ENCODE peak calls at places on chromosomes 7 and 10, in five cellular contexts. I is GM12891, N is SK-N-SH, A is K562, G is HepG2. C is an unnamed sample.

GRCh38 chr7:78437118-78437517 is 638.5 kb downstream of the PHTF2 start:
- DNase-seq in G (peak), A (no peak), N (no peak), I (no peak), C (no peak)

GRCh38 chr10:118738422-118738821 is 16.3 kb downstream of the CACUL1 start:
- DNase-seq in G (no peak), A (no peak), I (no peak), N (no peak), C (no peak)

GRCh38 chr7:45704683-45705016 is 130.5 kb downstream of the ADCY1 start:
- DNase-seq in G (no peak), I (no peak), A (no peak), N (no peak), C (no peak)

GRCh38 chr7:81173766-81174281 is 255.0 kb upstream of the SEMA3C start:
- DNase-seq in A (no peak), G (no peak), I (no peak), N (no peak), C (no peak)

GRCh38 chr7:116955801-116956514 is 2.7 kb downstream of the ST7 start:
- DNase-seq in A (no peak), N (no peak), G (no peak), I (no peak), C (no peak)

GRCh38 chr10:72719941-72720592 is 28.1 kb downstream of the MCU start:
- DNase-seq in I (no peak), G (no peak), A (no peak), N (no peak), C (no peak)

GRCh38 chr7:107644704-107645083 is 15.9 kb upstream of the SLC26A4 start:
- DNase-seq in N (no peak), A (no peak), G (no peak), I (no peak), C (no peak)

GRCh38 chr7:155881471-155882350 is 69.4 kb upstream of the SHH start:
- DNase-seq in G (no peak), I (no peak), A (no peak), N (no peak), C (no peak)

GRCh38 chr7:88280801-88281200 is 25.9 kb downstream of the STEAP4 start:
- DNase-seq in I (no peak), A (no peak), G (no peak), N (no peak), C (no peak)

GRCh38 chr7:87218941-87219544 is 489 bp downstream of the TMEM243 start:
- DNase-seq in G (peak), I (peak), N (peak), A (peak), C (no peak)

GRCh38 chr7:15015545-15016314 is 113.2 kb upstream of the DGKB start:
- DNase-seq in A (peak), N (peak), I (peak), G (peak), C (no peak)

GRCh38 chr10:79471776-79472175 is 26.4 kb upstream of the ZCCHC24 start:
- DNase-seq in I (no peak), G (no peak), N (no peak), A (no peak), C (no peak)

GRCh38 chr7:121099572-121099971 is 111.1 kb downstream of the CPED1 start:
- DNase-seq in A (no peak), I (no peak), G (no peak), N (no peak), C (no peak)

GRCh38 chr10:6891924-6892323 is 311.8 kb upstream of the PRKCQ start:
- DNase-seq in N (no peak), G (no peak), A (no peak), I (no peak), C (no peak)

GRCh38 chr10:78255796-78256638 is 222.4 kb downstream of the RPS24 start:
- DNase-seq in G (peak), A (peak), N (no peak), I (no peak), C (no peak)

GRCh38 chr7:78017621-78018100 is 219.1 kb downstream of the PHTF2 start:
- DNase-seq in N (no peak), G (no peak), A (no peak), I (no peak), C (no peak)

GRCh38 chr7:68321076-68321639 is 1277.1 kb upstream of the AUTS2 start:
- DNase-seq in G (no peak), N (peak), A (no peak), I (no peak), C (no peak)

GRCh38 chr7:15921576-15921975 is 235.1 kb upstream of the MEOX2 start:
- DNase-seq in G (no peak), I (no peak), A (no peak), N (no peak), C (no peak)

GRCh38 chr10:28925154-28925663 is 247.9 kb downstream of the BAMBI start:
- DNase-seq in G (no peak), N (no peak), I (no peak), A (no peak), C (no peak)

GRCh38 chr7:44222074-44222473 is 21.3 kb downstream of the YKT6 start:
- DNase-seq in G (no peak), N (no peak), A (no peak), I (no peak), C (no peak)

GRCh38 chr10:103958996-103959395 is 7.9 kb upstream of the SLK start:
- DNase-seq in A (no peak), N (no peak), I (no peak), G (no peak), C (no peak)

GRCh38 chr10:116612107-116612506 is 8.6 kb upstream of the PNLIPRP2 start:
- DNase-seq in N (no peak), G (no peak), A (no peak), I (no peak), C (no peak)

GRCh38 chr7:85464042-85464651 is 277.3 kb upstream of the SEMA3D start:
- DNase-seq in G (no peak), A (no peak), I (no peak), N (no peak), C (no peak)

GRCh38 chr10:133262696-133263095 is 14.0 kb downstream of the ADAM8 start:
- DNase-seq in A (no peak), G (no peak), N (no peak), I (no peak), C (no peak)

GRCh38 chr7:101705327-101705726 is 76.2 kb upstream of the MYL10 start:
- DNase-seq in G (no peak), A (no peak), N (no peak), I (no peak), C (no peak)

GRCh38 chr10:109904397-109904796 is 18.9 kb downstream of the XPNPEP1 start:
- DNase-seq in G (no peak), A (no peak), N (no peak), I (no peak), C (no peak)

GRCh38 chr7:20795361-20795760 is 8.7 kb upstream of the SP8 start:
- DNase-seq in G (no peak), A (no peak), I (no peak), N (no peak), C (no peak)

GRCh38 chr10:33547976-33548375 is 213.5 kb upstream of the NRP1 start:
- DNase-seq in N (no peak), A (no peak), I (no peak), G (no peak), C (no peak)

GRCh38 chr10:132974249-132974796 is 32.0 kb upstream of the CFAP46 start:
- DNase-seq in I (no peak), A (no peak), N (peak), G (no peak), C (no peak)

GRCh38 chr7:28626629-28627262 is 214.4 kb downstream of the CREB5 start:
- DNase-seq in I (peak), A (peak), N (peak), G (peak), C (no peak)

GRCh38 chr7:15607541-15608210 is 45.9 kb upstream of the AGMO start:
- DNase-seq in A (no peak), N (no peak), I (no peak), G (no peak), C (no peak)

GRCh38 chr7:81583882-81584533 is 185.8 kb downstream of the HGF start:
- DNase-seq in N (no peak), I (no peak), G (no peak), A (no peak), C (no peak)

GRCh38 chr7:77933394-77933793 is 134.8 kb downstream of the PHTF2 start:
- DNase-seq in G (no peak), N (no peak), I (no peak), A (peak), C (no peak)

GRCh38 chr10:132382231-132382922 is 14.6 kb upstream of the PWWP2B start:
- DNase-seq in I (no peak), N (no peak), A (no peak), G (no peak), C (no peak)

GRCh38 chr7:2518737-2519118 is 846 bp upstream of the LFNG start:
- DNase-seq in I (no peak), G (no peak), A (peak), N (no peak), C (no peak)

GRCh38 chr7:2519119-2519930 is at the start of gene LFNG:
- DNase-seq in N (peak), A (peak), G (peak), I (peak), C (peak)

GRCh38 chr7:2520808-2521146 is 1.2 kb downstream of the LFNG start:
- DNase-seq in G (no peak), A (no peak), I (no peak), N (no peak), C (no peak)

GRCh38 chr7:2521341-2521745 is 1.8 kb downstream of the LFNG start:
- DNase-seq in A (no peak), G (no peak), N (no peak), I (no peak), C (no peak)

GRCh38 chr7:2520131-2520807 is 695 bp downstream of the LFNG start:
- DNase-seq in N (peak), A (peak), I (no peak), G (no peak), C (no peak)
- TF ChIP-seq TAF1 in N (no peak), A (no peak), I (no peak), G (no peak), C (no peak)

GRCh38 chr10:80519936-80520650 is 17.6 kb upstream of the SH2D4B start:
- DNase-seq in G (no peak), I (no peak), A (no peak), N (no peak), C (no peak)

GRCh38 chr10:80517416-80518142 is 20.1 kb upstream of the SH2D4B start:
- DNase-seq in I (no peak), G (no peak), N (no peak), A (no peak), C (no peak)

GRCh38 chr10:80516506-80517075 is 21.1 kb upstream of the SH2D4B start:
- DNase-seq in G (no peak), N (no peak), A (no peak), I (no peak), C (no peak)

GRCh38 chr10:80518807-80519360 is 18.8 kb upstream of the SH2D4B start:
- DNase-seq in N (no peak), I (no peak), G (no peak), A (no peak), C (no peak)

GRCh38 chr10:80518143-80518806 is 19.4 kb upstream of the SH2D4B start:
- DNase-seq in A (no peak), N (no peak), I (no peak), G (no peak), C (no peak)
- TF ChIP-seq POLR2AphosphoS5 in A (no peak), N (no peak), I (no peak), G (no peak), C (no peak)

GRCh38 chr10:86899128-86899527 is 58.3 kb downstream of the MMRN2 start:
- DNase-seq in G (no peak), A (no peak), I (no peak), N (peak), C (no peak)

GRCh38 chr10:86905429-86905828 is 52.0 kb downstream of the MMRN2 start:
- DNase-seq in A (no peak), G (no peak), N (no peak), I (no peak), C (no peak)

GRCh38 chr10:86904600-86904999 is 52.8 kb downstream of the MMRN2 start:
- DNase-seq in A (no peak), N (no peak), I (no peak), G (no peak), C (no peak)

GRCh38 chr10:86899670-86900276 is 57.6 kb downstream of the MMRN2 start:
- DNase-seq in G (peak), N (peak), I (no peak), A (peak), C (no peak)

GRCh38 chr10:86900955-86901354 is 56.5 kb downstream of the MMRN2 start:
- DNase-seq in N (no peak), I (no peak), G (no peak), A (no peak), C (no peak)
- TF ChIP-seq TAF1 in N (no peak), I (no peak), G (no peak), A (no peak), C (no peak)

GRCh38 chr7:33933611-33934281 is 28.4 kb downstream of the BMPER start:
- DNase-seq in N (peak), G (no peak), A (no peak), I (no peak), C (no peak)
- TF ChIP-seq POLR2AphosphoS5 in N (peak), G (no peak), A (no peak), I (no peak), C (no peak)

GRCh38 chr10:102776779-102777417 is 33.1 kb downstream of the WBP1L start:
- DNase-seq in A (peak), G (peak), I (no peak), N (peak), C (no peak)

GRCh38 chr10:102773986-102774385 is 30.2 kb downstream of the WBP1L start:
- DNase-seq in N (no peak), G (no peak), A (no peak), I (no peak), C (no peak)

GRCh38 chr10:102775201-102775972 is 31.6 kb downstream of the WBP1L start:
- DNase-seq in I (no peak), A (no peak), G (peak), N (no peak), C (no peak)

GRCh38 chr10:102777696-102778530 is 34.2 kb downstream of the WBP1L start:
- DNase-seq in I (no peak), A (no peak), N (no peak), G (no peak), C (no peak)

GRCh38 chr10:102775973-102776669 is 32.4 kb downstream of the WBP1L start:
- DNase-seq in A (peak), I (no peak), G (peak), N (peak), C (no peak)
- TF ChIP-seq TAF1 in A (no peak), I (no peak), G (no peak), N (no peak), C (no peak)

GRCh38 chr7:96388620-96389383 is 66.9 kb upstream of the SLC25A13 start:
- DNase-seq in I (no peak), N (no peak), A (no peak), G (no peak), C (no peak)
- TF ChIP-seq POLR2AphosphoS5 in I (no peak), N (no peak), A (no peak), G (no peak), C (no peak)

GRCh38 chr10:92219516-92219915 is 71.4 kb downstream of the CPEB3 start:
- DNase-seq in I (no peak), A (no peak), N (no peak), G (no peak), C (no peak)

GRCh38 chr10:92218569-92218968 is 72.3 kb downstream of the CPEB3 start:
- DNase-seq in N (no peak), A (no peak), G (no peak), I (no peak), C (no peak)

DNA sequence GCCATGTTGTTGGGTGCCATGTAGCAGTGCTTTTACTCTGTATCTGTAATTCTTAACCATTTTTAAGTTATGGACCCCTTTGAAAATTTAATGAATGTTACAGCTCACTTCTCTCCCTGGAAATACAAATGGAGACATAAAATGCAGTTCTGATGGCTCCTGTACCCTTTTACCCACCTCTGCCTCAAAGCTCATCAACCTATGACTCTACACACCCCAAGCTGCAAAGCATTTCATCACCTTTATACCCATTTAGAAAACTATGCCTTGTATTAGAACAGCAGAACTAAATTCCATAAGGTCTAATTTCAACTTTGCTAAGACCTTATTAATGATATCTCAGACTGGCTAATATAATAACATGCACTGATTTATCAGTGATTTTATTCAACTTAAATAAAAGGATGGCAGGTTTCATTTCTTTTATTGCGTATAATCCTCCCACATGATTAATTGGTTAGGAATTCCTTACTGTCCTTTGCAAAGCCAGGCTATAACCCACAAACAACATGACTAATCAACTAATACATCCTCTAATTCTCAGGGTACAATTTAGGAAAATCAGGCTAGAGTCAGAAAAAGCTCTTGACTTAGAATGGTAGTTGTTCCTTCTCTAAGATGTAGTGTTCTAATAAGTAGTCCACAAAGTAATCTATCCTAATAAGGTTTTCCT is 68.1 kb downstream of the CPEB3 start:
- DNase-seq in A (no peak), I (no peak), G (no peak), N (no peak), C (no peak)
- TF ChIP-seq TAF1 in A (no peak), I (no peak), G (no peak), N (no peak), C (no peak)

GRCh38 chr7:139588632-139589031 is 65.1 kb downstream of the CLEC2L start:
- DNase-seq in G (no peak), I (no peak), N (no peak), A (peak), C (no peak)
- TF ChIP-seq POLR2AphosphoS5 in G (no peak), I (no peak), N (no peak), A (no peak), C (no peak)

DNA sequence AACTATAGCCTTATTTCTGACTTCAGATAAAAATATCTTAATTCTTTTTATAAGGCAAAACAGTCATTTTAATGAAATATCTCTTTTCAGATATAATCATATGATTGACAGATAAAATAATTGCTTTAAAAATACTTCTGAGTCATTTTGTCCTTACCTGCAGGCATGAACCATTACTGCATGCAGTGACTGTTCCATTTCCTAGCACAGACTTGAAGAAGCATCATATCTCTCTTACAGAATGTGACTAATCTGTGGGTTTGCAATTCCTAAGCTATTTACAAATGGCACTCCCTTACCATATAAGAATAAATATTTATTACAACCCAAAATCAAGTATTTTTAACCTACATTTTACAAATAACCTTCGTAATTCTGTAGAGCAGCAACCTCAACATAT is 120.7 kb downstream of the SRPK2 start:
- DNase-seq in N (peak), I (no peak), A (no peak), G (no peak), C (no peak)
- TF ChIP-seq TAF1 in N (peak), I (no peak), A (no peak), G (no peak), C (no peak)

C was measured in GM12892.